ENCODE peak calls at places on chromosomes 16 and 17, in seven cellular contexts. One of them, this sample, is unnamed.

GRCh38 chr17:78502611-78503148 is 74.5 kb downstream of the DNAH17 start:
- DNase-seq in GM23338: no peak
- DNase-seq in GM12878: no peak
- DNase-seq in neural progenitor cell: no peak
- DNase-seq in PC-9: no peak
- DNase-seq in H1: no peak
- DNase-seq in PC-3: no peak
- DNase-seq in this sample: no peak

GRCh38 chr17:17710728-17711541 is 29.7 kb downstream of the RAI1 start:
- DNase-seq in GM23338: peak
- DNase-seq in GM12878: no peak
- DNase-seq in neural progenitor cell: peak
- DNase-seq in PC-9: peak
- DNase-seq in H1: peak
- DNase-seq in PC-3: peak
- DNase-seq in this sample: no peak

GRCh38 chr16:89700649-89701424 is 668 bp downstream of the SPATA2L start:
- DNase-seq in GM23338: peak
- DNase-seq in GM12878: no peak
- DNase-seq in neural progenitor cell: peak
- DNase-seq in PC-9: peak
- DNase-seq in H1: peak
- DNase-seq in PC-3: peak
- DNase-seq in this sample: no peak

GRCh38 chr17:67867591-67867990 is 42.3 kb downstream of the BPTF start:
- DNase-seq in GM23338: no peak
- DNase-seq in GM12878: no peak
- DNase-seq in neural progenitor cell: no peak
- DNase-seq in PC-9: no peak
- DNase-seq in H1: no peak
- DNase-seq in PC-3: no peak
- DNase-seq in this sample: no peak

GRCh38 chr16:11347831-11348230 is 2.6 kb downstream of the RMI2 start:
- DNase-seq in GM23338: no peak
- DNase-seq in GM12878: no peak
- DNase-seq in neural progenitor cell: no peak
- DNase-seq in PC-9: peak
- DNase-seq in H1: no peak
- DNase-seq in PC-3: peak
- DNase-seq in this sample: no peak

GRCh38 chr17:2232244-2232638 is 71.3 kb downstream of the SMG6 start:
- DNase-seq in GM23338: no peak
- DNase-seq in GM12878: no peak
- DNase-seq in neural progenitor cell: no peak
- DNase-seq in PC-9: no peak
- DNase-seq in H1: no peak
- DNase-seq in PC-3: no peak
- DNase-seq in this sample: no peak

GRCh38 chr17:38507436-38507835 is 79.2 kb downstream of the ARHGAP23 start:
- DNase-seq in GM23338: peak
- DNase-seq in GM12878: no peak
- DNase-seq in neural progenitor cell: peak
- DNase-seq in PC-9: no peak
- DNase-seq in H1: no peak
- DNase-seq in PC-3: no peak
- DNase-seq in this sample: no peak

GRCh38 chr17:65876985-65877384 is 314.9 kb downstream of the CEP112 start:
- DNase-seq in GM23338: no peak
- DNase-seq in GM12878: no peak
- DNase-seq in neural progenitor cell: no peak
- DNase-seq in PC-9: no peak
- DNase-seq in H1: no peak
- DNase-seq in PC-3: no peak
- DNase-seq in this sample: no peak

GRCh38 chr16:63385714-63386113 is 1349.5 kb upstream of the CDH8 start:
- DNase-seq in GM23338: no peak
- DNase-seq in GM12878: no peak
- DNase-seq in neural progenitor cell: no peak
- DNase-seq in PC-9: no peak
- DNase-seq in H1: no peak
- DNase-seq in PC-3: no peak
- DNase-seq in this sample: no peak

DNA sequence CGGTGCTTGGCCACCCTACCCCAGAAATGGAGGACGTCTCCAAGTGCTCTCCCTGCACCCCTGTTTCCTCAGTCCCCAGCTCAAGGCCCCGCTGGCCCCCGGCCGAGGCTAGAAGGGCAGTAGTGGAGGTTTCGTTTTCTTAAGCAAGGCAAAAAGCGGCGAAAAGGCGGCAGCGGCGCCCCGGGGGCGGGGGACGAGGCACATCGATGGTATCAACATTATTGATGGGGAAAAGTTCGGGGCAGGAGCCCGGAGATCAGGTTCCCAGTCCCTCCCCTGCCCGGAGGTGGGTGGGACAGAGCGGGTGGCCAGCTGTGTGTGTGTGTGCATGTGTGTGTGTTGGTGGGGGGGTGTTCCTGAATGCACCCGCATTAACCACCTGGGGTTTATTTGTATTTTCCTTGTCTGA is 4.1 kb upstream of the SALL1 start:
- DNase-seq in GM23338: peak
- DNase-seq in GM12878: no peak
- DNase-seq in neural progenitor cell: peak
- DNase-seq in PC-9: no peak
- DNase-seq in H1: no peak
- DNase-seq in PC-3: no peak
- DNase-seq in this sample: no peak
- TF ChIP-seq EZH2 in GM23338: no peak
- TF ChIP-seq EZH2 in GM12878: no peak
- TF ChIP-seq EZH2 in neural progenitor cell: peak
- TF ChIP-seq EZH2 in PC-9: no peak
- TF ChIP-seq EZH2 in H1: no peak
- TF ChIP-seq EZH2 in PC-3: no peak
- TF ChIP-seq EZH2 in this sample: no peak

GRCh38 chr16:1708768-1709180 is 2.8 kb downstream of the MAPK8IP3 start:
- DNase-seq in GM23338: no peak
- DNase-seq in GM12878: no peak
- DNase-seq in neural progenitor cell: no peak
- DNase-seq in PC-9: no peak
- DNase-seq in H1: no peak
- DNase-seq in PC-3: peak
- DNase-seq in this sample: no peak

GRCh38 chr16:1712791-1713261 is 6.8 kb downstream of the MAPK8IP3 start:
- DNase-seq in GM23338: no peak
- DNase-seq in GM12878: no peak
- DNase-seq in neural progenitor cell: no peak
- DNase-seq in PC-9: no peak
- DNase-seq in H1: no peak
- DNase-seq in PC-3: no peak
- DNase-seq in this sample: no peak

GRCh38 chr16:1709356-1709755 is 3.4 kb downstream of the MAPK8IP3 start:
- DNase-seq in GM23338: no peak
- DNase-seq in GM12878: no peak
- DNase-seq in neural progenitor cell: no peak
- DNase-seq in PC-9: no peak
- DNase-seq in H1: no peak
- DNase-seq in PC-3: no peak
- DNase-seq in this sample: no peak

GRCh38 chr16:1713331-1713730 is 7.3 kb downstream of the MAPK8IP3 start:
- DNase-seq in GM23338: no peak
- DNase-seq in GM12878: no peak
- DNase-seq in neural progenitor cell: no peak
- DNase-seq in PC-9: no peak
- DNase-seq in H1: no peak
- DNase-seq in PC-3: no peak
- DNase-seq in this sample: no peak

DNA sequence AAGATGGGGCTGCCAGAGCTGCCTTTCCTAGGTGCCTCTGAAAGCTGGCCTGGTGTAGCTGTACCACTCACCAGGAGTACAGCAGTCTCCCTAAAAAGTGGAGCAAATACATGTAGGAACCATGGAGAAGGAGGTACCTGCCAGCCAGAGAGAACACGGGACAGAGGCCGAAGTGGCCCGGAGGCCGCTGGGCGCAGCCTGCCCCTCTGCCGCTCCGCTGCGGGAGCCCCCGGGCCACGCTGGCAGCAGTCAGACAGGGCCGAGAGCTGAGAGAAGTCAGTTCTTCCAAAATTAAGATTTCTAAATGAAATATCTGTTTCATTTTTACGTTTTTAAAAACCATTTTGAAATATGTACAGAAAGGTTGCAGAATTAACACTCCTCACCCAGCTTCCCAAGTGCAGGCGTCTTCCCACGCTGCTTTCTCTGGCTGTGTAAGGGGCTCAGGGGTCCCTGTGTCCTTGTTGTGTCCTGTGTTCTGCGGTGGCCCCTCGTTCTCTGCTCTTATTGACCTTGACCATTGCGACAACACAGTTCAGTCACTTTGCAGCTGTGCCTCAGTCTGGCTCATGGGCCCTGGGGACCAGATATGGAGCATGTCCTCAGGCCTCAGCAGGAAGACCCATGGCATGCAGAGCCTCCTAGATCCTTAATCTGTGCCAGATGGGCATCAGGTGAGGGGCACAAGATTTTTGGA is 5.0 kb downstream of the MAPK8IP3 start:
- DNase-seq in GM23338: no peak
- DNase-seq in GM12878: no peak
- DNase-seq in neural progenitor cell: no peak
- DNase-seq in PC-9: no peak
- DNase-seq in H1: no peak
- DNase-seq in PC-3: no peak
- DNase-seq in this sample: no peak
- H3K27ac ChIP-seq in GM23338: no peak
- H3K27ac ChIP-seq in GM12878: no peak
- H3K27ac ChIP-seq in neural progenitor cell: no peak
- H3K27ac ChIP-seq in PC-9: no peak
- H3K27ac ChIP-seq in H1: no peak
- H3K27ac ChIP-seq in PC-3: no peak
- H3K27ac ChIP-seq in this sample: no peak

GRCh38 chr16:86200722-86201121 is 301.8 kb downstream of the IRF8 start:
- DNase-seq in GM23338: no peak
- DNase-seq in GM12878: no peak
- DNase-seq in neural progenitor cell: no peak
- DNase-seq in PC-9: no peak
- DNase-seq in H1: no peak
- DNase-seq in PC-3: no peak
- DNase-seq in this sample: no peak

GRCh38 chr16:86199182-86199581 is 300.2 kb downstream of the IRF8 start:
- DNase-seq in GM23338: no peak
- DNase-seq in GM12878: no peak
- DNase-seq in neural progenitor cell: no peak
- DNase-seq in PC-9: no peak
- DNase-seq in H1: no peak
- DNase-seq in PC-3: no peak
- DNase-seq in this sample: no peak

GRCh38 chr16:86201746-86202145 is 302.8 kb downstream of the IRF8 start:
- DNase-seq in GM23338: no peak
- DNase-seq in GM12878: no peak
- DNase-seq in neural progenitor cell: no peak
- DNase-seq in PC-9: no peak
- DNase-seq in H1: no peak
- DNase-seq in PC-3: no peak
- DNase-seq in this sample: no peak

GRCh38 chr16:86198201-86199118 is 299.5 kb downstream of the IRF8 start:
- DNase-seq in GM23338: no peak
- DNase-seq in GM12878: no peak
- DNase-seq in neural progenitor cell: peak
- DNase-seq in PC-9: no peak
- DNase-seq in H1: no peak
- DNase-seq in PC-3: no peak
- DNase-seq in this sample: no peak

GRCh38 chr16:86199871-86200700 is 301.1 kb downstream of the IRF8 start:
- DNase-seq in GM23338: no peak
- DNase-seq in GM12878: no peak
- DNase-seq in neural progenitor cell: no peak
- DNase-seq in PC-9: no peak
- DNase-seq in H1: no peak
- DNase-seq in PC-3: no peak
- DNase-seq in this sample: no peak
- TF ChIP-seq EZH2 in GM23338: no peak
- TF ChIP-seq EZH2 in GM12878: no peak
- TF ChIP-seq EZH2 in neural progenitor cell: no peak
- TF ChIP-seq EZH2 in PC-9: no peak
- TF ChIP-seq EZH2 in H1: no peak
- TF ChIP-seq EZH2 in PC-3: no peak
- TF ChIP-seq EZH2 in this sample: no peak

GRCh38 chr16:12758670-12759558 is 44.8 kb downstream of the CPPED1 start:
- DNase-seq in GM23338: no peak
- DNase-seq in GM12878: no peak
- DNase-seq in neural progenitor cell: no peak
- DNase-seq in PC-9: no peak
- DNase-seq in H1: no peak
- DNase-seq in PC-3: no peak
- DNase-seq in this sample: no peak

GRCh38 chr16:12754824-12755543 is 48.7 kb downstream of the CPPED1 start:
- DNase-seq in GM23338: no peak
- DNase-seq in GM12878: no peak
- DNase-seq in neural progenitor cell: no peak
- DNase-seq in PC-9: no peak
- DNase-seq in H1: no peak
- DNase-seq in PC-3: no peak
- DNase-seq in this sample: no peak

GRCh38 chr16:12757546-12757945 is 46.1 kb downstream of the CPPED1 start:
- DNase-seq in GM23338: no peak
- DNase-seq in GM12878: no peak
- DNase-seq in neural progenitor cell: no peak
- DNase-seq in PC-9: no peak
- DNase-seq in H1: no peak
- DNase-seq in PC-3: no peak
- DNase-seq in this sample: no peak

GRCh38 chr16:12760819-12761611 is 42.7 kb downstream of the CPPED1 start:
- DNase-seq in GM23338: no peak
- DNase-seq in GM12878: no peak
- DNase-seq in neural progenitor cell: no peak
- DNase-seq in PC-9: no peak
- DNase-seq in H1: no peak
- DNase-seq in PC-3: no peak
- DNase-seq in this sample: no peak

DNA sequence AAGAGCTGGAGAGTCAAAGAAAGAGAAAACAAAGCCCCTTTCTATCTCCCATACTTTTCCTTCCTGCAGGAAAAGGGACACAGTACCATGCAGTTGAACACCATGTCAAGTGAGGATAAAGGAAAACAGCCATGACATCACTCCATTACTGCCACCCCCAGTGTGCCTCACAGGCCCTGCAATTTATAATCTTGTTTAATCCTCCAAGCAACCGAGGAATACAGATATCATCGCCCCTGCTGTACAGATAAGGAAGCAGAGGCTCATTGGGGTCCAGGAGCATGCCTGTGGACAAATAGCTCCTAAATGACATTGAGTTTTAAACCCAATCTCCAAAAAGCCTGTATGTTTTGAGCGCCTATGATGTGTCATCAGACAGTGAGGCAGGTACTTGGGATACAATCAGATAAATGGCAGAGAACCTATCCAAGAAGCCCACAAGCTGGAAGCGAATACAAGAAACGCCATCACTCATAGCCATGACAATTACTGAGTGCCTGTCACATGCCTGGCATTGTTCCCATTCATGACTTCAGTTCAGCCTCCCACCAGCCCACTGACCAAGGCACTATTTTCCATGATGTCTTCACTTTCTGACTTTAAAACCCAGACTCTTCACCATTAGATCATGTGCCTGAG is 45.5 kb downstream of the CPPED1 start:
- DNase-seq in GM23338: no peak
- DNase-seq in GM12878: no peak
- DNase-seq in neural progenitor cell: peak
- DNase-seq in PC-9: no peak
- DNase-seq in H1: no peak
- DNase-seq in PC-3: no peak
- DNase-seq in this sample: no peak
- H3K27ac ChIP-seq in GM23338: no peak
- H3K27ac ChIP-seq in GM12878: no peak
- H3K27ac ChIP-seq in neural progenitor cell: no peak
- H3K27ac ChIP-seq in PC-9: no peak
- H3K27ac ChIP-seq in H1: no peak
- H3K27ac ChIP-seq in PC-3: no peak
- H3K27ac ChIP-seq in this sample: no peak

This sample was measured in DND-41.